ENCODE peak calls at places on chromosome 22, in eight cellular contexts. C is iris pigment epithelial cell; W is LoVo; F is SK-N-MC; O is CD8-positive, alpha-beta memory T cell; S is KBM-7; I is activated T-helper 1 cell treated with Interleukin-2 at 50 U/mL for 16 hours; J is stimulated activated effector memory CD8-positive, alpha-beta T cell treated with anti-CD3 and anti-CD28 coated beads, Interleukin-12 subunit alpha, Interleukin-12 subunit beta, amount 100 ng/mL, for 72 hours. Q is an unnamed sample.

GRCh38 chr22:36986242-36986821 is 32.9 kb downstream of the TST start:
- DNase-seq in C (no peak), W (no peak), J (peak; percentile 80), S (peak; percentile 74), F (no peak), O (no peak), I (no peak), Q (no peak)

GRCh38 chr22:37623075-37624016 is 14.7 kb downstream of the GGA1 start:
- DNase-seq in S (peak; percentile 62), I (peak; percentile 61), W (no peak), C (no peak), O (peak; percentile 69), F (no peak), J (peak; percentile 88), Q (no peak)

GRCh38 chr22:23424031-23424430 is 156.1 kb downstream of the IGLL1 start:
- DNase-seq in F (no peak), S (no peak), W (no peak), O (no peak), J (no peak), C (no peak), I (no peak), Q (no peak)

GRCh38 chr22:49922926-49923325 is 4.5 kb downstream of the CRELD2 start:
- DNase-seq in C (no peak), J (no peak), I (no peak), W (no peak), S (no peak), F (no peak), O (no peak), Q (no peak)

GRCh38 chr22:49779226-49779625 is 48.4 kb downstream of the BRD1 start:
- DNase-seq in C (no peak), O (no peak), I (no peak), J (no peak), W (no peak), S (no peak), F (no peak), Q (no peak)

GRCh38 chr22:31490496-31490925 is 869 bp upstream of the EIF4ENIF1 start:
- DNase-seq in W (peak; percentile 47), S (peak; percentile 95), F (no peak), I (peak; percentile 27), O (peak; percentile 70), J (peak; percentile 78), C (peak; percentile 78), Q (no peak)

GRCh38 chr22:38176170-38176741 is 5.4 kb downstream of the PLA2G6 start:
- DNase-seq in S (peak; percentile 94), F (no peak), I (peak; percentile 14), O (peak; percentile 51), J (peak; percentile 60), C (peak; percentile 83), W (no peak), Q (no peak)

GRCh38 chr22:26589367-26589844 is 526 bp downstream of the TPST2 start:
- DNase-seq in I (peak; percentile 6), C (peak; percentile 4), F (no peak), O (peak; percentile 28), W (peak; percentile 13), S (peak; percentile 23), J (peak; percentile 71), Q (no peak)

GRCh38 chr22:45738206-45738605 is 66.6 kb downstream of the ATXN10 start:
- DNase-seq in C (no peak), S (no peak), J (no peak), I (no peak), W (no peak), F (peak; percentile 82), O (no peak), Q (no peak)

GRCh38 chr22:35746946-35747703 is 29.5 kb downstream of the APOL5 start:
- DNase-seq in I (no peak), F (no peak), S (no peak), O (no peak), J (no peak), W (no peak), C (peak; percentile 68), Q (no peak)

GRCh38 chr22:46187862-46188261 is 37.5 kb downstream of the PPARA start:
- DNase-seq in S (no peak), W (peak; percentile 50), C (no peak), I (no peak), J (no peak), F (no peak), O (no peak), Q (no peak)

GRCh38 chr22:17782621-17783020 is 8.4 kb upstream of the BID start:
- DNase-seq in W (no peak), S (no peak), F (no peak), I (no peak), J (no peak), O (no peak), C (no peak), Q (no peak)

GRCh38 chr22:25747245-25747944 is 5.4 kb downstream of the MYO18B start:
- DNase-seq in J (no peak), I (no peak), C (peak; percentile 99), S (no peak), W (peak; percentile 58), O (no peak), F (no peak), Q (no peak)

GRCh38 chr22:24338701-24339451 is 68.2 kb downstream of the SPECC1L start:
- DNase-seq in O (no peak), S (no peak), F (no peak), C (peak; percentile 49), J (no peak), I (no peak), W (no peak), Q (no peak)

GRCh38 chr22:32725369-32725988 is 76.0 kb upstream of the TIMP3 start:
- DNase-seq in O (no peak), S (no peak), F (no peak), W (no peak), I (no peak), C (no peak), J (no peak), Q (no peak)

GRCh38 chr22:24001314-24001713 is 3.9 kb downstream of the GSTT4 start:
- DNase-seq in S (no peak), F (no peak), W (no peak), I (no peak), J (no peak), O (no peak), C (no peak), Q (peak; percentile 70)

GRCh38 chr22:46038516-46039430 is 61.8 kb upstream of the WNT7B start:
- DNase-seq in C (no peak), S (no peak), I (no peak), W (no peak), F (no peak), O (no peak), J (no peak), Q (no peak)

GRCh38 chr22:45896153-45896951 is 80.6 kb downstream of the WNT7B start:
- DNase-seq in I (no peak), S (no peak), W (no peak), O (no peak), J (no peak), F (no peak), C (no peak), Q (peak; percentile 76)

GRCh38 chr22:44525872-44526271 is 27.8 kb upstream of the RTL6 start:
- DNase-seq in I (no peak), C (no peak), O (no peak), W (no peak), J (no peak), S (no peak), F (no peak), Q (no peak)

GRCh38 chr22:38755911-38756532 is at the start of gene SUN2:
- DNase-seq in I (peak; percentile 92), W (peak; percentile 85), J (peak; percentile 96), F (no peak), C (peak; percentile 83), S (peak; percentile 87), O (peak; percentile 91), Q (no peak)

GRCh38 chr22:45629469-45630089 is 42.1 kb upstream of the ATXN10 start:
- DNase-seq in J (no peak), O (no peak), W (no peak), I (no peak), F (no peak), C (no peak), S (no peak), Q (no peak)

GRCh38 chr22:50599816-50600454 is 658 bp upstream of the MAPK8IP2 start:
- DNase-seq in C (peak; percentile 24), F (no peak), S (peak; percentile 62), J (peak; percentile 76), I (peak; percentile 35), O (peak; percentile 54), W (peak; percentile 47), Q (no peak)

GRCh38 chr22:41563051-41563711 is 2.4 kb downstream of the CSDC2 start:
- DNase-seq in C (peak; percentile 78), F (no peak), W (peak; percentile 54), S (no peak), O (no peak), I (no peak), J (no peak), Q (no peak)

GRCh38 chr22:49522582-49523373 is 304.9 kb downstream of the BRD1 start:
- DNase-seq in S (no peak), I (no peak), W (no peak), O (no peak), C (no peak), J (no peak), F (no peak), Q (no peak)

GRCh38 chr22:30444632-30445437 is 19.3 kb downstream of the MTFP1 start:
- DNase-seq in S (peak; percentile 79), C (peak; percentile 58), I (no peak), F (no peak), O (no peak), W (peak; percentile 53), J (peak; percentile 86), Q (no peak)

GRCh38 chr22:39471421-39472141 is 14.8 kb downstream of the MGAT3 start:
- DNase-seq in I (no peak), J (no peak), C (peak; percentile 73), S (peak; percentile 37), F (no peak), O (no peak), W (no peak), Q (no peak)

GRCh38 chr22:48717076-48717810 is 1110.4 kb downstream of the BRD1 start:
- DNase-seq in F (no peak), W (no peak), J (no peak), O (no peak), C (no peak), S (no peak), I (no peak), Q (no peak)

GRCh38 chr22:27778299-27779090 is 23.1 kb downstream of the MN1 start:
- DNase-seq in W (no peak), J (no peak), F (no peak), S (no peak), O (no peak), I (no peak), C (no peak), Q (no peak)

GRCh38 chr22:48870436-48870835 is 957.2 kb downstream of the BRD1 start:
- DNase-seq in I (no peak), J (no peak), W (no peak), F (no peak), S (no peak), C (no peak), O (no peak), Q (no peak)

GRCh38 chr22:46757104-46757503 is 5.3 kb upstream of the TBC1D22A start:
- DNase-seq in F (no peak), O (no peak), I (no peak), W (no peak), S (no peak), J (no peak), C (no peak), Q (no peak)

GRCh38 chr22:30906411-30906810 is 62.2 kb downstream of the MORC2 start:
- DNase-seq in I (no peak), W (no peak), O (no peak), S (no peak), J (no peak), C (no peak), F (no peak), Q (no peak)

GRCh38 chr22:38205261-38206128 is 3.7 kb downstream of the MAFF start:
- DNase-seq in J (no peak), I (no peak), W (no peak), S (no peak), O (no peak), F (no peak), C (peak; percentile 63), Q (no peak)

GRCh38 chr22:36977401-36977861 is 41.8 kb downstream of the TST start:
- DNase-seq in O (peak; percentile 72), J (peak; percentile 86), I (peak; percentile 69), F (no peak), S (peak; percentile 74), W (peak; percentile 22), C (peak; percentile 19), Q (no peak)

GRCh38 chr22:17970205-17970708 is 54.1 kb downstream of the MICAL3 start:
- DNase-seq in F (no peak), S (no peak), J (no peak), I (no peak), W (no peak), O (no peak), C (peak; percentile 81), Q (no peak)